ENCODE peak calls at places on chromosomes 13 and 19, in nine cellular contexts. One of them, this sample, is unnamed.

GRCh38 chr19:55649579-55650557 is 1.9 kb downstream of the CCDC106 start:
- DNase-seq in T-helper 2 cell: no peak
- DNase-seq in HT1080: no peak
- DNase-seq in GM04503: no peak
- DNase-seq in fibroblast of the aortic adventitia: no peak
- DNase-seq in activated CD4-positive, alpha-beta T cell treated with anti-CD3 and anti-CD28 coated beads for 24 hours: no peak
- DNase-seq in NCI-H1105: no peak
- DNase-seq in pancreas: no peak
- DNase-seq in nephron progenitor cell: no peak
- DNase-seq in this sample: no peak

GRCh38 chr13:42497798-42498197 is 76.2 kb upstream of the TNFSF11 start:
- DNase-seq in T-helper 2 cell: no peak
- DNase-seq in HT1080: peak; percentile 88
- DNase-seq in GM04503: no peak
- DNase-seq in fibroblast of the aortic adventitia: peak; percentile 90
- DNase-seq in activated CD4-positive, alpha-beta T cell treated with anti-CD3 and anti-CD28 coated beads for 24 hours: no peak
- DNase-seq in NCI-H1105: no peak
- DNase-seq in pancreas: no peak
- DNase-seq in nephron progenitor cell: no peak
- DNase-seq in this sample: peak; percentile 56

GRCh38 chr13:112849500-112849899 is 119.5 kb upstream of the MCF2L start:
- DNase-seq in T-helper 2 cell: no peak
- DNase-seq in HT1080: peak; percentile 16
- DNase-seq in GM04503: no peak
- DNase-seq in fibroblast of the aortic adventitia: no peak
- DNase-seq in activated CD4-positive, alpha-beta T cell treated with anti-CD3 and anti-CD28 coated beads for 24 hours: no peak
- DNase-seq in NCI-H1105: peak; percentile 100
- DNase-seq in pancreas: no peak
- DNase-seq in nephron progenitor cell: no peak
- DNase-seq in this sample: no peak

GRCh38 chr19:48325265-48325910 is at the start of gene EMP3:
- DNase-seq in T-helper 2 cell: peak; percentile 62
- DNase-seq in HT1080: peak; percentile 91
- DNase-seq in GM04503: peak; percentile 80
- DNase-seq in fibroblast of the aortic adventitia: peak; percentile 95
- DNase-seq in activated CD4-positive, alpha-beta T cell treated with anti-CD3 and anti-CD28 coated beads for 24 hours: peak; percentile 73
- DNase-seq in NCI-H1105: no peak
- DNase-seq in pancreas: peak; percentile 22
- DNase-seq in nephron progenitor cell: peak; percentile 75
- DNase-seq in this sample: peak; percentile 96

GRCh38 chr13:106143392-106143791 is 392.1 kb downstream of the EFNB2 start:
- DNase-seq in T-helper 2 cell: no peak
- DNase-seq in HT1080: no peak
- DNase-seq in GM04503: no peak
- DNase-seq in fibroblast of the aortic adventitia: peak; percentile 15
- DNase-seq in activated CD4-positive, alpha-beta T cell treated with anti-CD3 and anti-CD28 coated beads for 24 hours: no peak
- DNase-seq in NCI-H1105: no peak
- DNase-seq in pancreas: no peak
- DNase-seq in nephron progenitor cell: no peak
- DNase-seq in this sample: no peak

GRCh38 chr19:14467816-14468215 is 7.3 kb downstream of the PTGER1 start:
- DNase-seq in T-helper 2 cell: no peak
- DNase-seq in HT1080: no peak
- DNase-seq in GM04503: no peak
- DNase-seq in fibroblast of the aortic adventitia: no peak
- DNase-seq in activated CD4-positive, alpha-beta T cell treated with anti-CD3 and anti-CD28 coated beads for 24 hours: no peak
- DNase-seq in NCI-H1105: no peak
- DNase-seq in pancreas: no peak
- DNase-seq in nephron progenitor cell: no peak
- DNase-seq in this sample: no peak

GRCh38 chr13:98780972-98781869 is 28.7 kb upstream of the SLC15A1 start:
- DNase-seq in T-helper 2 cell: no peak
- DNase-seq in HT1080: no peak
- DNase-seq in GM04503: no peak
- DNase-seq in fibroblast of the aortic adventitia: no peak
- DNase-seq in activated CD4-positive, alpha-beta T cell treated with anti-CD3 and anti-CD28 coated beads for 24 hours: no peak
- DNase-seq in NCI-H1105: no peak
- DNase-seq in pancreas: no peak
- DNase-seq in nephron progenitor cell: no peak
- DNase-seq in this sample: no peak

GRCh38 chr13:37295046-37295445 is 189.6 kb upstream of the CSNK1A1L start:
- DNase-seq in T-helper 2 cell: no peak
- DNase-seq in HT1080: no peak
- DNase-seq in GM04503: no peak
- DNase-seq in fibroblast of the aortic adventitia: no peak
- DNase-seq in activated CD4-positive, alpha-beta T cell treated with anti-CD3 and anti-CD28 coated beads for 24 hours: no peak
- DNase-seq in NCI-H1105: no peak
- DNase-seq in pancreas: no peak
- DNase-seq in nephron progenitor cell: no peak
- DNase-seq in this sample: no peak

GRCh38 chr13:25771641-25772478 is 280.0 kb downstream of the SHISA2 start:
- DNase-seq in T-helper 2 cell: no peak
- DNase-seq in HT1080: peak; percentile 42
- DNase-seq in GM04503: no peak
- DNase-seq in fibroblast of the aortic adventitia: no peak
- DNase-seq in activated CD4-positive, alpha-beta T cell treated with anti-CD3 and anti-CD28 coated beads for 24 hours: no peak
- DNase-seq in NCI-H1105: no peak
- DNase-seq in pancreas: no peak
- DNase-seq in nephron progenitor cell: no peak
- DNase-seq in this sample: peak; percentile 47

GRCh38 chr13:45398862-45399261 is 19.3 kb downstream of the SLC25A30 start:
- DNase-seq in T-helper 2 cell: no peak
- DNase-seq in HT1080: no peak
- DNase-seq in GM04503: no peak
- DNase-seq in fibroblast of the aortic adventitia: no peak
- DNase-seq in activated CD4-positive, alpha-beta T cell treated with anti-CD3 and anti-CD28 coated beads for 24 hours: no peak
- DNase-seq in NCI-H1105: no peak
- DNase-seq in pancreas: no peak
- DNase-seq in nephron progenitor cell: no peak
- DNase-seq in this sample: no peak

GRCh38 chr13:41065098-41065497 is 3.8 kb downstream of the WBP4 start:
- DNase-seq in T-helper 2 cell: no peak
- DNase-seq in HT1080: no peak
- DNase-seq in GM04503: peak; percentile 63
- DNase-seq in fibroblast of the aortic adventitia: peak; percentile 83
- DNase-seq in activated CD4-positive, alpha-beta T cell treated with anti-CD3 and anti-CD28 coated beads for 24 hours: no peak
- DNase-seq in NCI-H1105: no peak
- DNase-seq in pancreas: no peak
- DNase-seq in nephron progenitor cell: no peak
- DNase-seq in this sample: no peak

GRCh38 chr19:38880076-38880881 is 2.2 kb upstream of the RINL start:
- DNase-seq in T-helper 2 cell: no peak
- DNase-seq in HT1080: no peak
- DNase-seq in GM04503: no peak
- DNase-seq in fibroblast of the aortic adventitia: no peak
- DNase-seq in activated CD4-positive, alpha-beta T cell treated with anti-CD3 and anti-CD28 coated beads for 24 hours: no peak
- DNase-seq in NCI-H1105: no peak
- DNase-seq in pancreas: no peak
- DNase-seq in nephron progenitor cell: no peak
- DNase-seq in this sample: no peak

GRCh38 chr13:23629566-23630272 is 59.5 kb downstream of the TNFRSF19 start:
- DNase-seq in T-helper 2 cell: no peak
- DNase-seq in HT1080: no peak
- DNase-seq in GM04503: no peak
- DNase-seq in fibroblast of the aortic adventitia: no peak
- DNase-seq in activated CD4-positive, alpha-beta T cell treated with anti-CD3 and anti-CD28 coated beads for 24 hours: no peak
- DNase-seq in NCI-H1105: no peak
- DNase-seq in pancreas: no peak
- DNase-seq in nephron progenitor cell: no peak
- DNase-seq in this sample: no peak

GRCh38 chr19:49672131-49672919 is 4.7 kb upstream of the PRMT1 start:
- DNase-seq in T-helper 2 cell: peak; percentile 56
- DNase-seq in HT1080: peak; percentile 63
- DNase-seq in GM04503: no peak
- DNase-seq in fibroblast of the aortic adventitia: peak; percentile 67
- DNase-seq in activated CD4-positive, alpha-beta T cell treated with anti-CD3 and anti-CD28 coated beads for 24 hours: peak; percentile 65
- DNase-seq in NCI-H1105: peak; percentile 70
- DNase-seq in pancreas: peak; percentile 82
- DNase-seq in nephron progenitor cell: peak; percentile 89
- DNase-seq in this sample: peak; percentile 63

GRCh38 chr13:69910800-69911199 is 196.8 kb upstream of the ATXN8OS start:
- DNase-seq in T-helper 2 cell: no peak
- DNase-seq in HT1080: no peak
- DNase-seq in GM04503: no peak
- DNase-seq in fibroblast of the aortic adventitia: no peak
- DNase-seq in activated CD4-positive, alpha-beta T cell treated with anti-CD3 and anti-CD28 coated beads for 24 hours: no peak
- DNase-seq in NCI-H1105: no peak
- DNase-seq in pancreas: no peak
- DNase-seq in nephron progenitor cell: no peak
- DNase-seq in this sample: no peak

GRCh38 chr19:48656840-48657474 is 11.0 kb upstream of the CA11 start:
- DNase-seq in T-helper 2 cell: no peak
- DNase-seq in HT1080: peak; percentile 75
- DNase-seq in GM04503: peak; percentile 93
- DNase-seq in fibroblast of the aortic adventitia: peak; percentile 86
- DNase-seq in activated CD4-positive, alpha-beta T cell treated with anti-CD3 and anti-CD28 coated beads for 24 hours: no peak
- DNase-seq in NCI-H1105: no peak
- DNase-seq in pancreas: no peak
- DNase-seq in nephron progenitor cell: no peak
- DNase-seq in this sample: peak; percentile 79

GRCh38 chr19:19402656-19403372 is 2.7 kb upstream of the GATAD2A start:
- DNase-seq in T-helper 2 cell: no peak
- DNase-seq in HT1080: no peak
- DNase-seq in GM04503: no peak
- DNase-seq in fibroblast of the aortic adventitia: peak; percentile 63
- DNase-seq in activated CD4-positive, alpha-beta T cell treated with anti-CD3 and anti-CD28 coated beads for 24 hours: no peak
- DNase-seq in NCI-H1105: no peak
- DNase-seq in pancreas: no peak
- DNase-seq in nephron progenitor cell: no peak
- DNase-seq in this sample: no peak

GRCh38 chr19:39409886-39410619 is 2.4 kb upstream of the PLEKHG2 start:
- DNase-seq in T-helper 2 cell: peak; percentile 56
- DNase-seq in HT1080: no peak
- DNase-seq in GM04503: no peak
- DNase-seq in fibroblast of the aortic adventitia: peak; percentile 65
- DNase-seq in activated CD4-positive, alpha-beta T cell treated with anti-CD3 and anti-CD28 coated beads for 24 hours: no peak
- DNase-seq in NCI-H1105: peak; percentile 28
- DNase-seq in pancreas: no peak
- DNase-seq in nephron progenitor cell: peak; percentile 59
- DNase-seq in this sample: peak; percentile 65

GRCh38 chr13:28246891-28247290 is 108.5 kb downstream of the PAN3 start:
- DNase-seq in T-helper 2 cell: no peak
- DNase-seq in HT1080: peak; percentile 1
- DNase-seq in GM04503: no peak
- DNase-seq in fibroblast of the aortic adventitia: no peak
- DNase-seq in activated CD4-positive, alpha-beta T cell treated with anti-CD3 and anti-CD28 coated beads for 24 hours: no peak
- DNase-seq in NCI-H1105: no peak
- DNase-seq in pancreas: no peak
- DNase-seq in nephron progenitor cell: no peak
- DNase-seq in this sample: peak; percentile 5

GRCh38 chr19:47273313-47274070 is 1.2 kb upstream of the INAFM1 start:
- DNase-seq in T-helper 2 cell: peak; percentile 78
- DNase-seq in HT1080: peak; percentile 87
- DNase-seq in GM04503: no peak
- DNase-seq in fibroblast of the aortic adventitia: peak; percentile 91
- DNase-seq in activated CD4-positive, alpha-beta T cell treated with anti-CD3 and anti-CD28 coated beads for 24 hours: peak; percentile 88
- DNase-seq in NCI-H1105: peak; percentile 85
- DNase-seq in pancreas: peak; percentile 89
- DNase-seq in nephron progenitor cell: peak; percentile 89
- DNase-seq in this sample: peak; percentile 94

GRCh38 chr19:10105241-10106099 is 692 bp upstream of the PPAN start:
- DNase-seq in T-helper 2 cell: no peak
- DNase-seq in HT1080: no peak
- DNase-seq in GM04503: no peak
- DNase-seq in fibroblast of the aortic adventitia: no peak
- DNase-seq in activated CD4-positive, alpha-beta T cell treated with anti-CD3 and anti-CD28 coated beads for 24 hours: peak; percentile 75
- DNase-seq in NCI-H1105: no peak
- DNase-seq in pancreas: peak; percentile 37
- DNase-seq in nephron progenitor cell: no peak
- DNase-seq in this sample: no peak

GRCh38 chr13:21913010-21913409 is 242.1 kb downstream of the FGF9 start:
- DNase-seq in T-helper 2 cell: no peak
- DNase-seq in HT1080: no peak
- DNase-seq in GM04503: no peak
- DNase-seq in fibroblast of the aortic adventitia: no peak
- DNase-seq in activated CD4-positive, alpha-beta T cell treated with anti-CD3 and anti-CD28 coated beads for 24 hours: no peak
- DNase-seq in NCI-H1105: no peak
- DNase-seq in pancreas: no peak
- DNase-seq in nephron progenitor cell: peak; percentile 18
- DNase-seq in this sample: no peak

GRCh38 chr19:39967561-39967960 is 3.4 kb upstream of the PSMC4 start:
- DNase-seq in T-helper 2 cell: no peak
- DNase-seq in HT1080: no peak
- DNase-seq in GM04503: no peak
- DNase-seq in fibroblast of the aortic adventitia: no peak
- DNase-seq in activated CD4-positive, alpha-beta T cell treated with anti-CD3 and anti-CD28 coated beads for 24 hours: no peak
- DNase-seq in NCI-H1105: no peak
- DNase-seq in pancreas: no peak
- DNase-seq in nephron progenitor cell: no peak
- DNase-seq in this sample: no peak

GRCh38 chr19:14107581-14108461 is 9.7 kb downstream of the PRKACA start:
- DNase-seq in T-helper 2 cell: no peak
- DNase-seq in HT1080: peak; percentile 43
- DNase-seq in GM04503: no peak
- DNase-seq in fibroblast of the aortic adventitia: peak; percentile 69
- DNase-seq in activated CD4-positive, alpha-beta T cell treated with anti-CD3 and anti-CD28 coated beads for 24 hours: no peak
- DNase-seq in NCI-H1105: no peak
- DNase-seq in pancreas: no peak
- DNase-seq in nephron progenitor cell: no peak
- DNase-seq in this sample: no peak

GRCh38 chr19:45122832-45123231 is 29.9 kb downstream of the PPP1R37 start:
- DNase-seq in T-helper 2 cell: no peak
- DNase-seq in HT1080: no peak
- DNase-seq in GM04503: no peak
- DNase-seq in fibroblast of the aortic adventitia: no peak
- DNase-seq in activated CD4-positive, alpha-beta T cell treated with anti-CD3 and anti-CD28 coated beads for 24 hours: no peak
- DNase-seq in NCI-H1105: no peak
- DNase-seq in pancreas: no peak
- DNase-seq in nephron progenitor cell: no peak
- DNase-seq in this sample: no peak

GRCh38 chr19:14061751-14062557 is at the start of gene PALM3:
- DNase-seq in T-helper 2 cell: no peak
- DNase-seq in HT1080: no peak
- DNase-seq in GM04503: no peak
- DNase-seq in fibroblast of the aortic adventitia: no peak
- DNase-seq in activated CD4-positive, alpha-beta T cell treated with anti-CD3 and anti-CD28 coated beads for 24 hours: no peak
- DNase-seq in NCI-H1105: no peak
- DNase-seq in pancreas: peak; percentile 92
- DNase-seq in nephron progenitor cell: no peak
- DNase-seq in this sample: no peak

GRCh38 chr19:4977299-4978174 is 8.6 kb downstream of the KDM4B start:
- DNase-seq in T-helper 2 cell: no peak
- DNase-seq in HT1080: no peak
- DNase-seq in GM04503: peak; percentile 65
- DNase-seq in fibroblast of the aortic adventitia: peak; percentile 93
- DNase-seq in activated CD4-positive, alpha-beta T cell treated with anti-CD3 and anti-CD28 coated beads for 24 hours: no peak
- DNase-seq in NCI-H1105: peak; percentile 53
- DNase-seq in pancreas: no peak
- DNase-seq in nephron progenitor cell: no peak
- DNase-seq in this sample: no peak

GRCh38 chr13:45219938-45220375 is 19.1 kb upstream of the KCTD4 start:
- DNase-seq in T-helper 2 cell: no peak
- DNase-seq in HT1080: peak; percentile 92
- DNase-seq in GM04503: peak; percentile 69
- DNase-seq in fibroblast of the aortic adventitia: peak; percentile 83
- DNase-seq in activated CD4-positive, alpha-beta T cell treated with anti-CD3 and anti-CD28 coated beads for 24 hours: no peak
- DNase-seq in NCI-H1105: no peak
- DNase-seq in pancreas: no peak
- DNase-seq in nephron progenitor cell: no peak
- DNase-seq in this sample: peak; percentile 78

GRCh38 chr13:95552539-95553270 is at the start of gene CLDN10:
- DNase-seq in T-helper 2 cell: no peak
- DNase-seq in HT1080: no peak
- DNase-seq in GM04503: no peak
- DNase-seq in fibroblast of the aortic adventitia: no peak
- DNase-seq in activated CD4-positive, alpha-beta T cell treated with anti-CD3 and anti-CD28 coated beads for 24 hours: no peak
- DNase-seq in NCI-H1105: no peak
- DNase-seq in pancreas: peak; percentile 79
- DNase-seq in nephron progenitor cell: peak; percentile 84
- DNase-seq in this sample: no peak

GRCh38 chr13:66849706-66850105 is 380.4 kb downstream of the PCDH9 start:
- DNase-seq in T-helper 2 cell: no peak
- DNase-seq in HT1080: no peak
- DNase-seq in GM04503: no peak
- DNase-seq in fibroblast of the aortic adventitia: no peak
- DNase-seq in activated CD4-positive, alpha-beta T cell treated with anti-CD3 and anti-CD28 coated beads for 24 hours: no peak
- DNase-seq in NCI-H1105: no peak
- DNase-seq in pancreas: no peak
- DNase-seq in nephron progenitor cell: no peak
- DNase-seq in this sample: no peak

GRCh38 chr19:48466571-48467325 is 2.4 kb upstream of the CYTH2 start:
- DNase-seq in T-helper 2 cell: no peak
- DNase-seq in HT1080: peak; percentile 39
- DNase-seq in GM04503: no peak
- DNase-seq in fibroblast of the aortic adventitia: peak; percentile 68
- DNase-seq in activated CD4-positive, alpha-beta T cell treated with anti-CD3 and anti-CD28 coated beads for 24 hours: no peak
- DNase-seq in NCI-H1105: peak; percentile 42
- DNase-seq in pancreas: no peak
- DNase-seq in nephron progenitor cell: no peak
- DNase-seq in this sample: peak; percentile 72

This sample was measured in RPMI7951.